ENCODE peak calls at places on chromosomes 13 and 19, in five cellular contexts. One of them, this sample, is unnamed. For H3K4me1, the result is how much of the 10 kb centered on the place peaks cover.

GRCh38 chr13:31096624-31097302 is 64.9 kb downstream of the HSPH1 start:
- DNase-seq in mesendoderm: peak
- DNase-seq in A549: no peak
- DNase-seq in IMR-90: no peak
- DNase-seq in mesenchymal stem cell: no peak
- DNase-seq in this sample: no peak

GRCh38 chr13:44243198-44243852 is 130.3 kb upstream of the SERP2 start:
- DNase-seq in mesendoderm: peak
- DNase-seq in A549: no peak
- DNase-seq in IMR-90: peak
- DNase-seq in mesenchymal stem cell: peak
- DNase-seq in this sample: peak

GRCh38 chr13:74346960-74347359 is 212.8 kb upstream of the KLF12 start:
- DNase-seq in mesendoderm: peak
- DNase-seq in A549: no peak
- DNase-seq in IMR-90: no peak
- DNase-seq in mesenchymal stem cell: no peak
- DNase-seq in this sample: no peak

GRCh38 chr13:42409061-42409460 is 137.1 kb downstream of the AKAP11 start:
- DNase-seq in mesendoderm: no peak
- DNase-seq in A549: no peak
- DNase-seq in IMR-90: no peak
- DNase-seq in mesenchymal stem cell: no peak
- DNase-seq in this sample: no peak

GRCh38 chr13:47135800-47136658 is 239.2 kb upstream of the HTR2A start:
- DNase-seq in mesendoderm: no peak
- DNase-seq in A549: no peak
- DNase-seq in IMR-90: no peak
- DNase-seq in mesenchymal stem cell: no peak
- DNase-seq in this sample: no peak

GRCh38 chr19:45137179-45137761 is 23.5 kb downstream of the NKPD1 start:
- DNase-seq in mesendoderm: no peak
- DNase-seq in A549: no peak
- DNase-seq in IMR-90: no peak
- DNase-seq in mesenchymal stem cell: no peak
- DNase-seq in this sample: peak

GRCh38 chr19:35708391-35708790 is 4.0 kb downstream of the ZBTB32 start:
- DNase-seq in mesendoderm: no peak
- DNase-seq in A549: no peak
- DNase-seq in IMR-90: no peak
- DNase-seq in mesenchymal stem cell: no peak
- DNase-seq in this sample: no peak

GRCh38 chr19:28864577-28865042 is 348.3 kb downstream of the UQCRFS1 start:
- DNase-seq in mesendoderm: no peak
- DNase-seq in A549: no peak
- DNase-seq in IMR-90: peak
- DNase-seq in mesenchymal stem cell: no peak
- DNase-seq in this sample: no peak

GRCh38 chr19:38658462-38659306 is 11.2 kb downstream of the ACTN4 start:
- DNase-seq in mesendoderm: peak
- DNase-seq in A549: peak
- DNase-seq in IMR-90: peak
- DNase-seq in mesenchymal stem cell: peak
- DNase-seq in this sample: no peak

GRCh38 chr19:29376855-29377354 is 148.9 kb upstream of the VSTM2B start:
- DNase-seq in mesendoderm: no peak
- DNase-seq in A549: no peak
- DNase-seq in IMR-90: no peak
- DNase-seq in mesenchymal stem cell: no peak
- DNase-seq in this sample: no peak

GRCh38 chr13:38941353-38941945 is 49.2 kb downstream of the STOML3 start:
- DNase-seq in mesendoderm: no peak
- DNase-seq in A549: no peak
- DNase-seq in IMR-90: no peak
- DNase-seq in mesenchymal stem cell: peak
- DNase-seq in this sample: no peak

GRCh38 chr19:411723-412355 is 2.9 kb upstream of the C2CD4C start:
- DNase-seq in mesendoderm: no peak
- DNase-seq in A549: no peak
- DNase-seq in IMR-90: no peak
- DNase-seq in mesenchymal stem cell: no peak
- DNase-seq in this sample: no peak

GRCh38 chr13:62418872-62419271 is 1003.2 kb upstream of the PCDH20 start:
- DNase-seq in mesendoderm: no peak
- DNase-seq in A549: no peak
- DNase-seq in IMR-90: peak
- DNase-seq in mesenchymal stem cell: no peak
- DNase-seq in this sample: no peak

GRCh38 chr19:10887616-10888367 is 16.4 kb downstream of the CARM1 start:
- DNase-seq in mesendoderm: no peak
- DNase-seq in A549: no peak
- DNase-seq in IMR-90: no peak
- DNase-seq in mesenchymal stem cell: peak
- DNase-seq in this sample: peak

GRCh38 chr19:51014242-51014641 is 5.3 kb downstream of the KLK10 start:
- DNase-seq in mesendoderm: no peak
- DNase-seq in A549: no peak
- DNase-seq in IMR-90: no peak
- DNase-seq in mesenchymal stem cell: no peak
- DNase-seq in this sample: no peak

GRCh38 chr13:20702945-20703784 is at the start of gene IL17D:
- DNase-seq in mesendoderm: no peak
- DNase-seq in A549: no peak
- DNase-seq in IMR-90: no peak
- DNase-seq in mesenchymal stem cell: peak
- DNase-seq in this sample: peak

GRCh38 chr13:41213316-41213715 is 18.9 kb upstream of the KBTBD7 start:
- DNase-seq in mesendoderm: no peak
- DNase-seq in A549: no peak
- DNase-seq in IMR-90: no peak
- DNase-seq in mesenchymal stem cell: no peak
- DNase-seq in this sample: no peak

GRCh38 chr13:29480893-29481525 is 114.5 kb downstream of the SLC7A1 start:
- DNase-seq in mesendoderm: no peak
- DNase-seq in A549: no peak
- DNase-seq in IMR-90: no peak
- DNase-seq in mesenchymal stem cell: no peak
- DNase-seq in this sample: no peak

GRCh38 chr19:10829967-10830366 is 6.0 kb downstream of the TMED1 start:
- DNase-seq in mesendoderm: no peak
- DNase-seq in A549: no peak
- DNase-seq in IMR-90: no peak
- DNase-seq in mesenchymal stem cell: no peak
- DNase-seq in this sample: no peak

GRCh38 chr19:36049080-36049698 is 4.9 kb downstream of the THAP8 start:
- DNase-seq in mesendoderm: no peak
- DNase-seq in A549: no peak
- DNase-seq in IMR-90: no peak
- DNase-seq in mesenchymal stem cell: no peak
- DNase-seq in this sample: peak

GRCh38 chr19:49213791-49214190 is 56.2 kb downstream of the TRPM4 start:
- DNase-seq in mesendoderm: peak
- DNase-seq in A549: no peak
- DNase-seq in IMR-90: no peak
- DNase-seq in mesenchymal stem cell: no peak
- DNase-seq in this sample: peak

GRCh38 chr13:98879965-98880364 is 97.9 kb downstream of the DOCK9 start:
- DNase-seq in mesendoderm: no peak
- DNase-seq in A549: no peak
- DNase-seq in IMR-90: no peak
- DNase-seq in mesenchymal stem cell: no peak
- DNase-seq in this sample: no peak

GRCh38 chr13:73366241-73366640 is 307.4 kb downstream of the KLF5 start:
- DNase-seq in mesendoderm: no peak
- DNase-seq in A549: no peak
- DNase-seq in IMR-90: no peak
- DNase-seq in mesenchymal stem cell: no peak
- DNase-seq in this sample: no peak

GRCh38 chr19:54707932-54708331 is 16.3 kb upstream of the KIR3DL3 start:
- DNase-seq in mesendoderm: no peak
- DNase-seq in A549: no peak
- DNase-seq in IMR-90: no peak
- DNase-seq in mesenchymal stem cell: no peak
- DNase-seq in this sample: no peak

GRCh38 chr13:105278797-105279425 is 1256.6 kb downstream of the EFNB2 start:
- DNase-seq in mesendoderm: peak
- DNase-seq in A549: no peak
- DNase-seq in IMR-90: no peak
- DNase-seq in mesenchymal stem cell: peak
- DNase-seq in this sample: no peak

GRCh38 chr13:97979556-97979955 is 26.1 kb downstream of the IPO5 start:
- DNase-seq in mesendoderm: no peak
- DNase-seq in A549: no peak
- DNase-seq in IMR-90: no peak
- DNase-seq in mesenchymal stem cell: no peak
- DNase-seq in this sample: no peak

GRCh38 chr13:29059837-29060236 is 239.7 kb downstream of the MTUS2 start:
- DNase-seq in mesendoderm: no peak
- DNase-seq in A549: no peak
- DNase-seq in IMR-90: no peak
- DNase-seq in mesenchymal stem cell: no peak
- DNase-seq in this sample: no peak

GRCh38 chr19:29268103-29268502 is 55.2 kb upstream of the UQCRFS1 start:
- DNase-seq in mesendoderm: no peak
- DNase-seq in A549: no peak
- DNase-seq in IMR-90: no peak
- DNase-seq in mesenchymal stem cell: no peak
- DNase-seq in this sample: no peak

GRCh38 chr13:21012841-21013681 is 48.3 kb downstream of the LATS2 start:
- DNase-seq in mesendoderm: no peak
- DNase-seq in A549: no peak
- DNase-seq in IMR-90: no peak
- DNase-seq in mesenchymal stem cell: no peak
- DNase-seq in this sample: no peak

GRCh38 chr13:45807520-45808099 is 43.9 kb downstream of the SIAH3 start:
- DNase-seq in mesendoderm: peak
- DNase-seq in A549: peak
- DNase-seq in IMR-90: peak
- DNase-seq in mesenchymal stem cell: peak
- DNase-seq in this sample: peak

GRCh38 chr19:38538793-38539528 is 78.8 kb downstream of the MAP4K1 start:
- DNase-seq in mesendoderm: no peak
- DNase-seq in A549: no peak
- DNase-seq in IMR-90: no peak
- DNase-seq in mesenchymal stem cell: no peak
- DNase-seq in this sample: no peak

GRCh38 chr19:37998801-37999308 is 91.8 kb downstream of the SIPA1L3 start:
- DNase-seq in mesendoderm: no peak
- DNase-seq in A549: no peak
- DNase-seq in IMR-90: no peak
- DNase-seq in mesenchymal stem cell: no peak
- DNase-seq in this sample: no peak

DNA sequence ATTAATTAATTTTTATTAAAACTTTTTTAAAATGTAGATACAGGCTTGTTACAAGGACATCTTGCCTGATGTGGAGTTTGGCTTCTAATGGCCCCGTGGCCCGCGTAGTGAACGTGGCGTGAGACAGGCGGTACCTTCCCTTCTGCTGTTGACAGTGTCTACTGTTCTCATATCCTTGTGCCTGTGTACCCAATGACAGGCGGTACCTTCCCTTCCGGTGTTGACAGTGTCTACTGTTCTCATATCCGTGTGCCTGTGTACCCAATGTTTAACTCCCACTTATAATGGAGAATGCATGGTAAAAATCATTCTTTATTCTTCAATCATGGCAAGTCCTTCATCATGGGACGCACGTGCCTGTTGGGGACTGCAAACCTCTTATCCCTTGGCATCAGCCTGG is 79.1 kb upstream of the ZNF835 start:
- DNase-seq in mesendoderm: no peak
- DNase-seq in A549: no peak
- DNase-seq in IMR-90: no peak
- DNase-seq in mesenchymal stem cell: no peak
- DNase-seq in this sample: no peak
- H3K4me2 ChIP-seq in mesendoderm: no peak
- H3K4me2 ChIP-seq in A549: no peak
- H3K4me2 ChIP-seq in IMR-90: no peak
- H3K4me2 ChIP-seq in mesenchymal stem cell: no peak
- H3K4me2 ChIP-seq in this sample: no peak

GRCh38 chr19:33242129-33242528 is 16.5 kb upstream of the SLC7A10 start:
- DNase-seq in mesendoderm: no peak
- DNase-seq in A549: no peak
- DNase-seq in IMR-90: no peak
- DNase-seq in mesenchymal stem cell: no peak
- DNase-seq in this sample: no peak
- H3K4me1 ChIP-seq in mesendoderm: under half
- H3K4me1 ChIP-seq in A549: under half
- H3K4me1 ChIP-seq in IMR-90: under half
- H3K4me1 ChIP-seq in mesenchymal stem cell: under half
- H3K4me1 ChIP-seq in this sample: under half

GRCh38 chr19:19459099-19459498 is 53.6 kb downstream of the GATAD2A start:
- DNase-seq in mesendoderm: no peak
- DNase-seq in A549: no peak
- DNase-seq in IMR-90: peak
- DNase-seq in mesenchymal stem cell: peak
- DNase-seq in this sample: no peak

GRCh38 chr19:19457691-19458090 is 52.2 kb downstream of the GATAD2A start:
- DNase-seq in mesendoderm: no peak
- DNase-seq in A549: no peak
- DNase-seq in IMR-90: no peak
- DNase-seq in mesenchymal stem cell: no peak
- DNase-seq in this sample: no peak

GRCh38 chr19:19459707-19460251 is 54.3 kb downstream of the GATAD2A start:
- DNase-seq in mesendoderm: no peak
- DNase-seq in A549: no peak
- DNase-seq in IMR-90: peak
- DNase-seq in mesenchymal stem cell: peak
- DNase-seq in this sample: peak

GRCh38 chr19:19460258-19460731 is 54.8 kb downstream of the GATAD2A start:
- DNase-seq in mesendoderm: no peak
- DNase-seq in A549: no peak
- DNase-seq in IMR-90: peak
- DNase-seq in mesenchymal stem cell: peak
- DNase-seq in this sample: peak

GRCh38 chr19:19458110-19458816 is 52.8 kb downstream of the GATAD2A start:
- DNase-seq in mesendoderm: no peak
- DNase-seq in A549: no peak
- DNase-seq in IMR-90: no peak
- DNase-seq in mesenchymal stem cell: peak
- DNase-seq in this sample: no peak
- H3K4me2 ChIP-seq in mesendoderm: no peak
- H3K4me2 ChIP-seq in A549: no peak
- H3K4me2 ChIP-seq in IMR-90: peak
- H3K4me2 ChIP-seq in mesenchymal stem cell: no peak
- H3K4me2 ChIP-seq in this sample: peak

GRCh38 chr13:109372666-109373065 is 413.7 kb downstream of the IRS2 start:
- DNase-seq in mesendoderm: no peak
- DNase-seq in A549: no peak
- DNase-seq in IMR-90: no peak
- DNase-seq in mesenchymal stem cell: no peak
- DNase-seq in this sample: no peak
- H3K4me1 ChIP-seq in mesendoderm: under half
- H3K4me1 ChIP-seq in A549: under half
- H3K4me1 ChIP-seq in IMR-90: under half
- H3K4me1 ChIP-seq in mesenchymal stem cell: under half
- H3K4me1 ChIP-seq in this sample: under half